ENCODE peak calls at places on chromosomes 16 and 17, in four cellular contexts. One of them, this sample, is unnamed. For H3K4me1, the result is how much of the 10 kb centered on the place peaks cover.

GRCh38 chr17:13031718-13032350 is 14.0 kb upstream of the ELAC2 start:
- DNase-seq in colonic mucosa: peak
- DNase-seq in CD8-positive, alpha-beta T cell: peak
- DNase-seq in neural progenitor cell: peak
- DNase-seq in this sample: peak

GRCh38 chr16:14037960-14038359 is 33.2 kb upstream of the MRTFB start:
- DNase-seq in colonic mucosa: no peak
- DNase-seq in CD8-positive, alpha-beta T cell: no peak
- DNase-seq in neural progenitor cell: no peak
- DNase-seq in this sample: no peak

GRCh38 chr17:49715221-49715620 is 7.5 kb upstream of the SLC35B1 start:
- DNase-seq in colonic mucosa: no peak
- DNase-seq in CD8-positive, alpha-beta T cell: peak
- DNase-seq in neural progenitor cell: no peak
- DNase-seq in this sample: no peak

GRCh38 chr17:45036696-45037095 is 14.7 kb downstream of the DCAKD start:
- DNase-seq in colonic mucosa: peak
- DNase-seq in CD8-positive, alpha-beta T cell: no peak
- DNase-seq in neural progenitor cell: no peak
- DNase-seq in this sample: no peak

GRCh38 chr16:78962457-78962929 is 638.0 kb downstream of the MAF start:
- DNase-seq in colonic mucosa: no peak
- DNase-seq in CD8-positive, alpha-beta T cell: no peak
- DNase-seq in neural progenitor cell: no peak
- DNase-seq in this sample: no peak

GRCh38 chr16:31477220-31478216 is 5.4 kb upstream of the SLC5A2 start:
- DNase-seq in colonic mucosa: peak
- DNase-seq in CD8-positive, alpha-beta T cell: peak
- DNase-seq in neural progenitor cell: peak
- DNase-seq in this sample: no peak

GRCh38 chr16:17331071-17331521 is 139.7 kb downstream of the XYLT1 start:
- DNase-seq in colonic mucosa: no peak
- DNase-seq in CD8-positive, alpha-beta T cell: no peak
- DNase-seq in neural progenitor cell: no peak
- DNase-seq in this sample: peak

GRCh38 chr16:47317465-47318240 is 143.2 kb downstream of the ITFG1 start:
- DNase-seq in colonic mucosa: no peak
- DNase-seq in CD8-positive, alpha-beta T cell: no peak
- DNase-seq in neural progenitor cell: no peak
- DNase-seq in this sample: no peak

GRCh38 chr16:69831212-69832123 is 69.3 kb downstream of the WWP2 start:
- DNase-seq in colonic mucosa: no peak
- DNase-seq in CD8-positive, alpha-beta T cell: no peak
- DNase-seq in neural progenitor cell: no peak
- DNase-seq in this sample: peak

GRCh38 chr16:68737046-68737729 is at the start of gene CDH1:
- DNase-seq in colonic mucosa: peak
- DNase-seq in CD8-positive, alpha-beta T cell: peak
- DNase-seq in neural progenitor cell: peak
- DNase-seq in this sample: no peak

GRCh38 chr17:65455972-65456343 is 105.5 kb downstream of the AXIN2 start:
- DNase-seq in colonic mucosa: peak
- DNase-seq in CD8-positive, alpha-beta T cell: peak
- DNase-seq in neural progenitor cell: peak
- DNase-seq in this sample: peak

GRCh38 chr17:72219136-72219823 is 98.5 kb downstream of the SOX9 start:
- DNase-seq in colonic mucosa: no peak
- DNase-seq in CD8-positive, alpha-beta T cell: no peak
- DNase-seq in neural progenitor cell: peak
- DNase-seq in this sample: no peak

GRCh38 chr16:16120044-16120381 is 103.3 kb downstream of the ABCC6 start:
- DNase-seq in colonic mucosa: peak
- DNase-seq in CD8-positive, alpha-beta T cell: no peak
- DNase-seq in neural progenitor cell: no peak
- DNase-seq in this sample: no peak

GRCh38 chr17:17313350-17313991 is 10.3 kb downstream of the NT5M start:
- DNase-seq in colonic mucosa: peak
- DNase-seq in CD8-positive, alpha-beta T cell: peak
- DNase-seq in neural progenitor cell: peak
- DNase-seq in this sample: no peak

GRCh38 chr16:86727131-86727530 is 148.8 kb downstream of the FOXL1 start:
- DNase-seq in colonic mucosa: no peak
- DNase-seq in CD8-positive, alpha-beta T cell: no peak
- DNase-seq in neural progenitor cell: no peak
- DNase-seq in this sample: no peak

GRCh38 chr17:70310251-70310672 is 140.9 kb downstream of the KCNJ2 start:
- DNase-seq in colonic mucosa: no peak
- DNase-seq in CD8-positive, alpha-beta T cell: no peak
- DNase-seq in neural progenitor cell: no peak
- DNase-seq in this sample: no peak

GRCh38 chr17:14776791-14777190 is 475.9 kb downstream of the HS3ST3B1 start:
- DNase-seq in colonic mucosa: no peak
- DNase-seq in CD8-positive, alpha-beta T cell: no peak
- DNase-seq in neural progenitor cell: no peak
- DNase-seq in this sample: peak

GRCh38 chr16:64996641-64997040 is 125.2 kb downstream of the CDH11 start:
- DNase-seq in colonic mucosa: no peak
- DNase-seq in CD8-positive, alpha-beta T cell: no peak
- DNase-seq in neural progenitor cell: no peak
- DNase-seq in this sample: no peak

GRCh38 chr16:68972720-68973119 is 129.4 kb downstream of the TANGO6 start:
- DNase-seq in colonic mucosa: no peak
- DNase-seq in CD8-positive, alpha-beta T cell: no peak
- DNase-seq in neural progenitor cell: peak
- DNase-seq in this sample: no peak

GRCh38 chr17:4420692-4421131 is 13.0 kb upstream of the SPNS3 start:
- DNase-seq in colonic mucosa: peak
- DNase-seq in CD8-positive, alpha-beta T cell: peak
- DNase-seq in neural progenitor cell: peak
- DNase-seq in this sample: peak

DNA sequence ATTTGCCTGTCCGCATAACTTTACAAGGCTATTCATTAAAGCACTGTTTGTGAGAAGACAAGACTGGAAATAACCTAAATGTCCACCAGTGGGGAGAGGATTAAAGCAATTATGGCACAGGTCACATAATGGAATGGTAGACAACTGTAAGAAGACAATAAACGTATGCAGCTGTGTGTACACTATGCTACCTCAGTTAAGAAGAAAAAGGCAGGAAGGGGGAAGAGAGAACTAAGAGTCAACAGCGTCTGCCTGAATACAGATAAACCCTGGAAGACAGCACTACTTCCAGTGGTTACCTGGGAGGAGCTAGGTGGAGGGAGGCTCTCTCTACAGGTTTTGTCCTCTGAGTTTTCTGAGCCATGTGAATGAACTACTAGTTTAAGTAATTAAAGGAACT is 15.3 kb downstream of the CREBBP start:
- DNase-seq in colonic mucosa: no peak
- DNase-seq in CD8-positive, alpha-beta T cell: no peak
- DNase-seq in neural progenitor cell: no peak
- DNase-seq in this sample: no peak
- H3K4me1 ChIP-seq in colonic mucosa: under half
- H3K4me1 ChIP-seq in CD8-positive, alpha-beta T cell: half or more
- H3K4me1 ChIP-seq in neural progenitor cell: under half
- H3K4me1 ChIP-seq in this sample: half or more

GRCh38 chr16:85312174-85312573 is 199.9 kb upstream of the CIBAR2 start:
- DNase-seq in colonic mucosa: no peak
- DNase-seq in CD8-positive, alpha-beta T cell: no peak
- DNase-seq in neural progenitor cell: no peak
- DNase-seq in this sample: no peak
- H3K4me1 ChIP-seq in colonic mucosa: under half
- H3K4me1 ChIP-seq in CD8-positive, alpha-beta T cell: half or more
- H3K4me1 ChIP-seq in neural progenitor cell: under half
- H3K4me1 ChIP-seq in this sample: under half

GRCh38 chr17:28951991-28952975 is 965 bp upstream of the PHF12 start:
- DNase-seq in colonic mucosa: peak
- DNase-seq in CD8-positive, alpha-beta T cell: peak
- DNase-seq in neural progenitor cell: peak
- DNase-seq in this sample: peak
- H3K4me1 ChIP-seq in colonic mucosa: under half
- H3K4me1 ChIP-seq in CD8-positive, alpha-beta T cell: under half
- H3K4me1 ChIP-seq in neural progenitor cell: under half
- H3K4me1 ChIP-seq in this sample: under half

GRCh38 chr17:27463235-27463677 is 7.0 kb downstream of the KSR1 start:
- DNase-seq in colonic mucosa: no peak
- DNase-seq in CD8-positive, alpha-beta T cell: no peak
- DNase-seq in neural progenitor cell: no peak
- DNase-seq in this sample: no peak
- H3K4me1 ChIP-seq in colonic mucosa: under half
- H3K4me1 ChIP-seq in CD8-positive, alpha-beta T cell: under half
- H3K4me1 ChIP-seq in neural progenitor cell: under half
- H3K4me1 ChIP-seq in this sample: under half

GRCh38 chr16:49836218-49836617 is 19.7 kb downstream of the ZNF423 start:
- DNase-seq in colonic mucosa: no peak
- DNase-seq in CD8-positive, alpha-beta T cell: no peak
- DNase-seq in neural progenitor cell: no peak
- DNase-seq in this sample: no peak

GRCh38 chr16:49836668-49837067 is 19.2 kb downstream of the ZNF423 start:
- DNase-seq in colonic mucosa: no peak
- DNase-seq in CD8-positive, alpha-beta T cell: no peak
- DNase-seq in neural progenitor cell: no peak
- DNase-seq in this sample: no peak

GRCh38 chr16:49838361-49838638 is 17.6 kb downstream of the ZNF423 start:
- DNase-seq in colonic mucosa: no peak
- DNase-seq in CD8-positive, alpha-beta T cell: no peak
- DNase-seq in neural progenitor cell: no peak
- DNase-seq in this sample: no peak

GRCh38 chr16:49838639-49839461 is 17.1 kb downstream of the ZNF423 start:
- DNase-seq in colonic mucosa: no peak
- DNase-seq in CD8-positive, alpha-beta T cell: no peak
- DNase-seq in neural progenitor cell: peak
- DNase-seq in this sample: no peak

DNA sequence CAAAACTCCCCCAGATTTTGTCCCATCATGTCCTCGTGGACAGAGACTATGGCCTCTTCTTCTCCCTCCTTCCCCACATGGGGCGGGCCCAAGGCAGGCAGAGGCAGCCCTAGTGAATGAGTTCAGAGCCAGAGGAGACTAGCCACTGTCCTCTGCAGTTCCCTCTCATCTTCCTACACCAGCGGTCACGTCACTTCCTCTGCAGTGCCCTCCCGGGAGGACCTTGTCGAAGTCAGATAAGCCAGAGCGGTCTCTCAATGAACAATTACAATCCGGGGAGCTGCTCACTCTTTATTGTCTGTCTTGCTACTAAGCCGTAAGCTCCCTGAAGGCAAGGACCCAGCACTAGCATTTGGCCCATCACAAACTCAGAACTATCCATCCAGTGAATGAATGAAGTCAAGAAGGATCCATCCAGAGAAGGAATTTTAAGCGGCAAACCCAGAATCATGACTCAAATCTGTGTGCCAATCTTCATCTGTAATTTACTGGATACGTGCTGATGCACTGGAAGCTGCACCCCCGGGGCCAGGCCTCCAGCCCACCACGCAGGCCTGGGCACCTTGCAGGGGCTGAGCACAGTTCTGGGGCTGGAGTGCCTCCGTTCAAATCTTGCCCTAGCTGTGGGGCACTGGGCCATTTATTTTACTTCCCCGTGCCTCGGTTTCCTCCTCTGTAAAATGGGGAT is 18.1 kb downstream of the ZNF423 start:
- DNase-seq in colonic mucosa: no peak
- DNase-seq in CD8-positive, alpha-beta T cell: no peak
- DNase-seq in neural progenitor cell: no peak
- DNase-seq in this sample: no peak
- H3K4me1 ChIP-seq in colonic mucosa: under half
- H3K4me1 ChIP-seq in CD8-positive, alpha-beta T cell: under half
- H3K4me1 ChIP-seq in neural progenitor cell: half or more
- H3K4me1 ChIP-seq in this sample: half or more

DNA sequence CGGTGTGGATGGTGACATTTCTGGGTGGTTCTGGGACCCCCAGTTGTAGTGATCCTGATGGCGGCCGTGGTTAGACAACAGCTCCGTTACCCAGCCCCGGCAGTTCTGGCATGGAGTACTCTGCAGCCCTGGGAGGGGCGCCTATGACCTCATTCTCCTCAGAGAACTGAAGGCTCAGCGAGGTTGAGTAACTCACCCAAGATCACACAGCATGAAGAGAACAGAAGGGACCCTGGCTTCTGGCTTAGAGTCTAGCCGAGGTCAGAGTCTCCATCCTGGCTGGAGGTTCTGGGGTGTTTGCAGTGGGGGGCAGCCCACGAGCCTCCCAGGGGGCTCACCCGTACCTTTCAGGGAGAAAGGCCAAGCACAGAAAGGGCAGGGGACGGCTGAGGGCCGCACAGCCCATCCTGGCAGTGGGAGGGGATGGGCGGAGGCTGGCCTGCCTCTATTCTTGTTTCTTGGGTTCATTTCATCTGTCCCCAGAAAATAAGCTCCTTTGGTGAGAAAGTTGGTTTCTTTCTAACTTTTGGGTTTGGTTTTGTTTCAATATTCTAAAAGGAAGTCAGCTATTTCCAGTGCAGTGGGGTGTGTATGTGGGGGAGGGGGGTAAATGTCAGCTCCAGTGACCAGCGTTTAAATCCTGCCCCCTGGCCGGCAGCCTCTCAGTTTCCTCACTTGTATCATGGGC is 13.2 kb downstream of the ZFPM1 start:
- DNase-seq in colonic mucosa: no peak
- DNase-seq in CD8-positive, alpha-beta T cell: no peak
- DNase-seq in neural progenitor cell: no peak
- DNase-seq in this sample: no peak
- H3K4me1 ChIP-seq in colonic mucosa: under half
- H3K4me1 ChIP-seq in CD8-positive, alpha-beta T cell: half or more
- H3K4me1 ChIP-seq in neural progenitor cell: under half
- H3K4me1 ChIP-seq in this sample: under half

DNA sequence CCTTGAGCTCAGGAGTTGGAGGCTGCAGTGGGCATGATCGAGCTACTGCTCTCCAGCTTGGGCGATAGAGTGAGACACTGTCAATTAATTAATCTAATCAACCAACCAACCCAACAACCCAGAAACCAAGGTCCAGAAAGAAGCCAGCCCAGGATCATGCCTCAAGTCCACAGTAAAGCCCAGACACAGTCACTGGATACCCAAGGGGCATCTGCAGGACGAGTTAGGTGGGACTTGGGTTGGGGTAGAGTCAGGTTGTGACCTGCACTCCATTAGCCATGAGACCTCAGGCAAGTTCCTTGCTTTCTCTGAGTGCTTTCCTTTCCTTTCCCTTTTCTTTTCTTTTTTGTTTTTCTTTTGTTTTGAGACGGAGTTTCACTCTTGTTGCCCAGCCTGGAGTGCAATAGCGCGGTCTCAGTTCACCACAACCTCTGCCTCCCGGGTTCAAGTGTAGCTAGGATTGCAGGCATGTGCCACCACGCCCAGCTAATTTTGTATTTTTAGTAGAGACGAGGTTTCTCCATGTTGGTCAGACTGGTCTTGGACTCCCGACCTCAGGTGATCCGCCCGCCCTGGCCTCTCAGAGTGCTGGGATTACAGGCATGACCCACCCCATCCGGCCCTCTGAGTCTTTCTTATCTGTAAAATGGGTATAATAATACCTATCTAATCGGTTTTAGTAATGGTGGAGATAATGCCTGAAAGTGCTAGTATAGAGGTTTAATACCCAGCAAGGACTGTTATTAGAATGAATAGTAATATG is 3.5 kb upstream of the HSD17B1 start:
- DNase-seq in colonic mucosa: no peak
- DNase-seq in CD8-positive, alpha-beta T cell: no peak
- DNase-seq in neural progenitor cell: no peak
- DNase-seq in this sample: no peak
- H3K4me1 ChIP-seq in colonic mucosa: under half
- H3K4me1 ChIP-seq in CD8-positive, alpha-beta T cell: under half
- H3K4me1 ChIP-seq in neural progenitor cell: under half
- H3K4me1 ChIP-seq in this sample: under half

This sample was measured in adipocyte.